ENCODE peak calls at places on chromosomes 6 and 20, in nine cellular contexts. C, O, K, L, P, M, S, U and Q are unnamed samples.

GRCh38 chr6:49676671-49677281 is 36.6 kb downstream of the CRISP2 start:
- DNase-seq in C (no peak), O (peak), K (no peak), L (no peak), P (peak), M (no peak), S (peak), U (no peak), Q (no peak)

GRCh38 chr6:80528115-80528514 is 421.6 kb downstream of the BCKDHB start:
- DNase-seq in C (no peak), O (peak), K (no peak), L (no peak), P (peak), M (no peak), S (peak), U (no peak), Q (no peak)

GRCh38 chr20:58852559-58853271 is at the start of gene GNAS:
- DNase-seq in C (peak), O (peak), K (peak), L (no peak), P (peak), M (peak), S (peak), U (peak), Q (peak)

GRCh38 chr6:89359561-89359960 is 7.0 kb upstream of the UBE2J1 start:
- DNase-seq in C (no peak), O (peak), K (no peak), L (no peak), P (no peak), M (no peak), S (no peak), U (no peak), Q (no peak)

GRCh38 chr6:88663801-88664200 is 299.6 kb downstream of the RNGTT start:
- DNase-seq in C (no peak), O (no peak), K (no peak), L (no peak), P (no peak), M (no peak), S (no peak), U (no peak), Q (no peak)

GRCh38 chr6:137866200-137866913 is 702 bp upstream of the TNFAIP3 start:
- DNase-seq in C (no peak), O (no peak), K (no peak), L (no peak), P (no peak), M (no peak), S (no peak), U (no peak), Q (peak)

GRCh38 chr6:82144852-82145332 is 102.7 kb downstream of the IBTK start:
- DNase-seq in C (peak), O (peak), K (no peak), L (peak), P (peak), M (peak), S (peak), U (peak), Q (no peak)

GRCh38 chr20:52747736-52748135 is 224.4 kb upstream of the TSHZ2 start:
- DNase-seq in C (no peak), O (no peak), K (peak), L (no peak), P (peak), M (peak), S (peak), U (peak), Q (no peak)

GRCh38 chr6:52301326-52301725 is 16.8 kb upstream of the MCM3 start:
- DNase-seq in C (no peak), O (no peak), K (no peak), L (no peak), P (no peak), M (no peak), S (no peak), U (no peak), Q (no peak)

GRCh38 chr6:128841518-128841917 is 41.4 kb upstream of the LAMA2 start:
- DNase-seq in C (no peak), O (no peak), K (no peak), L (no peak), P (no peak), M (no peak), S (no peak), U (no peak), Q (no peak)

GRCh38 chr6:626236-626635 is 30.7 kb downstream of the HUS1B start:
- DNase-seq in C (no peak), O (peak), K (no peak), L (no peak), P (no peak), M (no peak), S (peak), U (no peak), Q (no peak)

GRCh38 chr6:146915671-146916127 is 288.5 kb upstream of the STXBP5 start:
- DNase-seq in C (no peak), O (peak), K (no peak), L (no peak), P (peak), M (no peak), S (no peak), U (no peak), Q (no peak)

GRCh38 chr6:15474196-15474595 is 188.6 kb downstream of the DTNBP1 start:
- DNase-seq in C (no peak), O (peak), K (no peak), L (no peak), P (peak), M (no peak), S (peak), U (no peak), Q (no peak)

GRCh38 chr20:18705490-18705889 is 108.1 kb upstream of the SCP2D1 start:
- DNase-seq in C (no peak), O (peak), K (no peak), L (peak), P (peak), M (no peak), S (peak), U (no peak), Q (no peak)

GRCh38 chr6:56749632-56750151 is 107.0 kb upstream of the DST start:
- DNase-seq in C (no peak), O (peak), K (no peak), L (peak), P (peak), M (no peak), S (no peak), U (no peak), Q (no peak)

GRCh38 chr6:11224252-11224965 is 8.1 kb downstream of the NEDD9 start:
- DNase-seq in C (no peak), O (no peak), K (no peak), L (no peak), P (peak), M (no peak), S (peak), U (no peak), Q (peak)

GRCh38 chr20:53157443-53158408 is 185.6 kb downstream of the TSHZ2 start:
- DNase-seq in C (peak), O (peak), K (peak), L (no peak), P (peak), M (peak), S (peak), U (peak), Q (peak)

GRCh38 chr6:12279322-12280098 is 10.7 kb upstream of the EDN1 start:
- DNase-seq in C (no peak), O (no peak), K (no peak), L (no peak), P (no peak), M (no peak), S (peak), U (no peak), Q (no peak)

GRCh38 chr6:132661906-132662305 is 2.9 kb upstream of the TAAR1 start:
- DNase-seq in C (no peak), O (no peak), K (no peak), L (no peak), P (no peak), M (no peak), S (no peak), U (no peak), Q (no peak)

GRCh38 chr6:20211941-20212391 is 303 bp downstream of the MBOAT1 start:
- DNase-seq in C (peak), O (peak), K (peak), L (no peak), P (peak), M (peak), S (peak), U (no peak), Q (peak)

GRCh38 chr6:129006685-129007514 is 124.0 kb downstream of the LAMA2 start:
- DNase-seq in C (no peak), O (no peak), K (peak), L (no peak), P (no peak), M (no peak), S (no peak), U (no peak), Q (no peak)

GRCh38 chr6:30263734-30264133 is 50.5 kb upstream of the TRIM26 start:
- DNase-seq in C (no peak), O (peak), K (no peak), L (peak), P (peak), M (no peak), S (peak), U (peak), Q (no peak)

GRCh38 chr6:118350881-118351430 is 197.1 kb upstream of the PLN start:
- DNase-seq in C (no peak), O (no peak), K (no peak), L (peak), P (no peak), M (no peak), S (peak), U (no peak), Q (no peak)

GRCh38 chr6:111573892-111574800 is 31.5 kb downstream of the TRAF3IP2 start:
- DNase-seq in C (no peak), O (peak), K (no peak), L (no peak), P (peak), M (no peak), S (peak), U (no peak), Q (no peak)

GRCh38 chr20:22863881-22864280 is 171.2 kb upstream of the SSTR4 start:
- DNase-seq in C (no peak), O (peak), K (no peak), L (no peak), P (no peak), M (no peak), S (no peak), U (no peak), Q (no peak)

GRCh38 chr6:37698264-37699137 is 818 bp upstream of the MDGA1 start:
- DNase-seq in C (peak), O (peak), K (peak), L (no peak), P (peak), M (peak), S (peak), U (peak), Q (peak)

GRCh38 chr6:4272996-4273395 is 137.6 kb upstream of the ECI2 start:
- DNase-seq in C (no peak), O (no peak), K (no peak), L (no peak), P (no peak), M (no peak), S (peak), U (no peak), Q (no peak)

GRCh38 chr6:20916081-20916480 is 381.8 kb downstream of the CDKAL1 start:
- DNase-seq in C (no peak), O (peak), K (no peak), L (no peak), P (peak), M (no peak), S (no peak), U (no peak), Q (no peak)

GRCh38 chr6:187252-187840 is 104.9 kb upstream of the DUSP22 start:
- DNase-seq in C (no peak), O (no peak), K (no peak), L (no peak), P (peak), M (no peak), S (peak), U (no peak), Q (no peak)

GRCh38 chr6:155248021-155249001 is 15.5 kb upstream of the CLDN20 start:
- DNase-seq in C (peak), O (peak), K (peak), L (no peak), P (peak), M (peak), S (peak), U (peak), Q (peak)

GRCh38 chr20:31833130-31833930 is 12.1 kb downstream of the FOXS1 start:
- DNase-seq in C (peak), O (peak), K (peak), L (no peak), P (peak), M (peak), S (peak), U (peak), Q (peak)

GRCh38 chr20:2757969-2758368 is 42.5 kb downstream of the CPXM1 start:
- DNase-seq in C (no peak), O (no peak), K (no peak), L (no peak), P (no peak), M (no peak), S (no peak), U (no peak), Q (no peak)

GRCh38 chr6:83615025-83615999 is 93.6 kb downstream of the SNAP91 start:
- DNase-seq in C (no peak), O (peak), K (peak), L (no peak), P (peak), M (peak), S (peak), U (peak), Q (peak)

GRCh38 chr6:102216232-102216631 is 822.7 kb downstream of the GRIK2 start:
- DNase-seq in C (no peak), O (no peak), K (no peak), L (no peak), P (no peak), M (no peak), S (no peak), U (no peak), Q (no peak)

GRCh38 chr20:32963176-32963575 is 41.1 kb downstream of the SUN5 start:
- DNase-seq in C (no peak), O (no peak), K (no peak), L (no peak), P (no peak), M (peak), S (no peak), U (no peak), Q (no peak)

GRCh38 chr6:81562169-81562568 is 190.3 kb downstream of the TENT5A start:
- DNase-seq in C (peak), O (peak), K (no peak), L (peak), P (peak), M (no peak), S (peak), U (no peak), Q (no peak)

GRCh38 chr20:32418376-32418775 is 60.2 kb downstream of the ASXL1 start:
- DNase-seq in C (no peak), O (no peak), K (no peak), L (no peak), P (no peak), M (no peak), S (no peak), U (no peak), Q (no peak)

GRCh38 chr6:43665376-43665775 is 20.5 kb downstream of the RSPH9 start:
- DNase-seq in C (no peak), O (no peak), K (no peak), L (no peak), P (no peak), M (no peak), S (no peak), U (no peak), Q (no peak)

DNA sequence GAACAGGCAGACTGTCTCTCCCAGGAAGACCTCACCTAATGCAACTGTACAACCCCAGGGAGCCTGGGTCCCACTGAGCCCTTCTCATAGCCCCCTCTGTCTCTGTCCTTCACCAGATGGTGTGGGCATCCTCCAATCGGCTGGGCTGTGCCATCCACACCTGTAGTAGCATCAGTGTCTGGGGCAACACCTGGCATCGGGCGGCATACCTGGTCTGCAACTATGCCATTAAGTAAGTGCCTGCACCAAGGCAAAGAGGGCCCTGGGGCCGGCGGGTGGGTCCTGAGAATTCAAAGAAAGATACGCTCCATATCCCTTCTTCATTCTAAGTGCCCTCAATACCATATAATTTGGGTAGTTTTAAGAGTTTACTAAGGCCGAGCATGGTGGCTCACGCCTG is 8.3 kb downstream of the R3HDML start:
- DNase-seq in C (no peak), O (no peak), K (no peak), L (no peak), P (no peak), M (no peak), S (no peak), U (no peak), Q (no peak)
- TF ChIP-seq CTCF in C (no peak), O (no peak), K (no peak), L (no peak), P (no peak), M (no peak), S (no peak), U (no peak), Q (no peak)

DNA sequence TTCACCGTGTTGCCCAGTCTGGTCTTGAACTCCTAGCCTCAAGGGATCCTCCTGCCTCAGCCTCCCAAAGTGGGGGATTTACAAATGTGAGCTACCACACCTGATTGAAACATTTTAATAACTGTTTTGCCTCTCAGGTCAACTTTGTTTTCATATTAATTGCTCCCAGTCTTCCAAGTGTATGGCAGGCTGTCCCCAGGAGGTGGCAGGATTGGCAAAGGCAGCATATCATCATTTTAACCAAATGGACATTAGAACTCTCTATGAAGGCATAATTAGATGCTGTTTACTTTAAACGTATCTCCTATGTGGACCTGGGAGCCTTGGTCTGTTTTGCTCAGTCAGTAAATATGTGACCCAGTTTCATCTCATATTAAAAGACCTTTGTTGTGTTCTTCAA is 59.2 kb upstream of the CSE1L start:
- DNase-seq in C (no peak), O (peak), K (no peak), L (no peak), P (peak), M (no peak), S (no peak), U (peak), Q (peak)
- TF ChIP-seq CTCF in C (no peak), O (peak), K (no peak), L (peak), P (peak), M (peak), S (peak), U (peak), Q (no peak)

GRCh38 chr6:66159937-66160336 is 452.9 kb upstream of the EYS start:
- DNase-seq in C (no peak), O (no peak), K (no peak), L (no peak), P (no peak), M (no peak), S (no peak), U (no peak), Q (no peak)

DNA sequence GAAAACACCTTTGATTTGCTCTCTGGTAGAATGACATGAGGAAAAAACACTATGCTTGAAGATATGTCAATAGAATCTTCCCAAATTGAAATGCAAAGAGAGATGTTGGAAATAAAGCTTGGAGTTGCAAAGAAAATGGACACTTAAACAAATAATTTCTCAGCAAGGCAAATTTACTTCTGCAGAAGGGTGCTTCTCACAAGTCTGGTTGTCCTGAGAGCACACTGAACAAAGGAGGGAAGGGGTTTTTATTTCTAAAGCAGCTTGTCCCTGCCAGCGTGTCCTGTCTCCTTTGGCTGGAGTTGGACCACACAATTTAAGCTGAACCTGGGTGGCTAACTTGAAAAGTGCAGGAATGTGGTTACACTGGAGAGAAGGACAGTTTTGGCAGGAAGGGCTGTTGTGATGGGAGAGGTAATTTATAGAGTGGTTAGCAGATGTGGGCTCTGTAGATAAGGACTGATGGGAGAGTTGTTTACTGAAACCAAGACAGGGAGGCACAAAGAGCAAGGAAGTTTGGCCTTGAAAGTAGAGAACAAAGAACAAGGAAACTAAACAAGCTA is 454.6 kb upstream of the EYS start:
- DNase-seq in C (no peak), O (no peak), K (no peak), L (no peak), P (no peak), M (no peak), S (no peak), U (no peak), Q (no peak)
- TF ChIP-seq CTCF in C (no peak), O (no peak), K (no peak), L (no peak), P (no peak), M (no peak), S (no peak), U (no peak), Q (no peak)

GRCh38 chr6:113486172-113486571 is 371.0 kb upstream of the MARCKS start:
- DNase-seq in C (no peak), O (no peak), K (no peak), L (no peak), P (no peak), M (no peak), S (no peak), U (no peak), Q (no peak)

GRCh38 chr6:113490356-113490755 is 366.8 kb upstream of the MARCKS start:
- DNase-seq in C (no peak), O (no peak), K (no peak), L (no peak), P (no peak), M (no peak), S (peak), U (no peak), Q (no peak)

GRCh38 chr6:113489946-113490345 is 367.2 kb upstream of the MARCKS start:
- DNase-seq in C (no peak), O (no peak), K (no peak), L (peak), P (no peak), M (no peak), S (peak), U (no peak), Q (no peak)

GRCh38 chr6:113488061-113488460 is 369.1 kb upstream of the MARCKS start:
- DNase-seq in C (no peak), O (peak), K (no peak), L (no peak), P (peak), M (no peak), S (no peak), U (no peak), Q (no peak)

GRCh38 chr6:113488812-113489685 is 368.1 kb upstream of the MARCKS start:
- DNase-seq in C (no peak), O (peak), K (no peak), L (no peak), P (no peak), M (no peak), S (no peak), U (no peak), Q (no peak)
- TF ChIP-seq CTCF in C (no peak), O (peak), K (no peak), L (no peak), P (peak), M (peak), S (peak), U (peak), Q (no peak)